ENCODE peak calls at places on chromosomes 5 and 9, in eight cellular contexts. L is RWPE1; E is amniotic epithelial cell; W is naive thymus-derived CD4-positive, alpha-beta T cell; K is adrenal gland; J is SIG-M5; B is body of pancreas; H is keratinocyte. R is an unnamed sample.

GRCh38 chr9:114688892-114689291 is 6.9 kb upstream of the TEX48 start:
- DNase-seq in K (no peak), E (no peak), W (no peak), J (no peak), B (no peak), L (no peak), H (no peak), R (no peak)

GRCh38 chr5:139223481-139223880 is 25.3 kb upstream of the SIL1 start:
- DNase-seq in L (no peak), J (no peak), K (no peak), B (no peak), W (no peak), H (no peak), E (no peak), R (no peak)

GRCh38 chr5:160772854-160773253 is 79.2 kb downstream of the ATP10B start:
- DNase-seq in K (no peak), J (no peak), L (no peak), H (no peak), B (no peak), W (no peak), E (no peak), R (no peak)

GRCh38 chr5:25128606-25129005 is 483.8 kb upstream of the CDH10 start:
- DNase-seq in W (no peak), H (no peak), K (no peak), J (no peak), B (no peak), E (no peak), L (no peak), R (no peak)

GRCh38 chr5:133361922-133362321 is 250.4 kb downstream of the FSTL4 start:
- DNase-seq in E (no peak), K (no peak), W (no peak), H (no peak), B (no peak), L (no peak), J (no peak), R (no peak)

GRCh38 chr5:1119312-1119831 is 7.5 kb upstream of the SLC12A7 start:
- DNase-seq in L (no peak), K (no peak), H (no peak), B (no peak), W (no peak), J (no peak), E (no peak), R (no peak)

GRCh38 chr9:113454914-113455761 is 8.4 kb upstream of the RGS3 start:
- DNase-seq in E (peak; percentile 98), J (no peak), B (peak; percentile 73), L (no peak), K (peak; percentile 81), H (no peak), W (no peak), R (peak; percentile 87)

GRCh38 chr9:132877818-132878694 is at the start of gene AK8:
- DNase-seq in E (peak; percentile 51), H (no peak), B (peak; percentile 75), K (peak; percentile 72), L (peak; percentile 97), J (no peak), W (peak; percentile 71), R (peak; percentile 67)

GRCh38 chr9:36862206-36863145 is 171.6 kb downstream of the PAX5 start:
- DNase-seq in L (peak; percentile 44), W (no peak), J (no peak), B (peak; percentile 62), K (peak; percentile 46), H (no peak), E (peak; percentile 25), R (peak; percentile 34)

GRCh38 chr5:102090770-102091169 is 205.3 kb downstream of the SLCO4C1 start:
- DNase-seq in L (no peak), W (no peak), H (no peak), B (peak; percentile 33), J (no peak), E (no peak), K (no peak), R (no peak)

GRCh38 chr5:84817953-84818352 is 433.3 kb upstream of the EDIL3 start:
- DNase-seq in K (no peak), B (no peak), E (no peak), L (no peak), W (no peak), J (no peak), H (no peak), R (no peak)

GRCh38 chr5:62431735-62432617 is 19.4 kb downstream of the IPO11 start:
- DNase-seq in J (no peak), E (peak; percentile 8), W (no peak), K (no peak), L (no peak), H (no peak), B (peak; percentile 22), R (no peak)